ENCODE peak calls at places on chromosomes 16 and 17, in five cellular contexts. I, J, K, M and R are unnamed samples.

GRCh38 chr16:9053006-9053601 is 38.3 kb upstream of the HAPSTR1 start:
- DNase-seq in M (no peak), I (peak), K (peak), J (peak), R (no peak)

GRCh38 chr16:89860747-89861304 is 12.6 kb upstream of the TCF25 start:
- DNase-seq in M (peak), K (peak), J (peak), I (peak), R (peak)

GRCh38 chr17:64196626-64197025 is 66.4 kb downstream of the TEX2 start:
- DNase-seq in K (no peak), M (no peak), J (no peak), I (no peak), R (no peak)

GRCh38 chr16:12526521-12526920 is 277.2 kb downstream of the CPPED1 start:
- DNase-seq in K (no peak), J (no peak), M (no peak), I (no peak), R (no peak)

GRCh38 chr16:66427871-66428681 is 981 bp downstream of the BEAN1 start:
- DNase-seq in J (peak), K (peak), M (no peak), I (no peak), R (no peak)

GRCh38 chr16:70490261-70490660 is 33.1 kb downstream of the COG4 start:
- DNase-seq in M (no peak), K (no peak), J (no peak), I (no peak), R (no peak)

GRCh38 chr17:73103661-73104335 is 11.3 kb upstream of the SLC39A11 start:
- DNase-seq in M (no peak), J (no peak), K (no peak), I (no peak), R (no peak)

GRCh38 chr16:21162661-21163151 is 4.2 kb downstream of the LDAF1 start:
- DNase-seq in K (no peak), J (no peak), I (peak), M (no peak), R (no peak)

GRCh38 chr16:47392114-47392513 is 68.7 kb downstream of the ITFG1 start:
- DNase-seq in I (no peak), K (no peak), J (no peak), M (no peak), R (no peak)

GRCh38 chr17:77837917-77838316 is 120.6 kb upstream of the TNRC6C start:
- DNase-seq in J (no peak), K (no peak), M (no peak), I (no peak), R (no peak)

GRCh38 chr16:11759163-11759834 is 16.6 kb upstream of the TXNDC11 start:
- DNase-seq in M (no peak), I (no peak), J (no peak), K (no peak), R (peak)

GRCh38 chr17:14304876-14305636 is 4.2 kb downstream of the HS3ST3B1 start:
- DNase-seq in I (no peak), K (no peak), J (no peak), M (no peak), R (no peak)

GRCh38 chr17:38465420-38466345 is 37.4 kb downstream of the ARHGAP23 start:
- DNase-seq in M (no peak), I (peak), J (no peak), K (no peak), R (no peak)

GRCh38 chr17:3635474-3636153 is 436 bp downstream of the SHPK start:
- DNase-seq in M (no peak), K (no peak), I (no peak), J (no peak), R (no peak)

GRCh38 chr17:78785663-78786057 is 3.6 kb upstream of the CYTH1 start:
- DNase-seq in J (no peak), I (peak), M (no peak), K (no peak), R (no peak)

GRCh38 chr16:10039220-10040096 is 142.8 kb downstream of the GRIN2A start:
- DNase-seq in J (peak), K (no peak), I (peak), M (no peak), R (peak)

GRCh38 chr17:41801374-41802062 is 10.2 kb downstream of the P3H4 start:
- DNase-seq in J (peak), M (peak), K (peak), I (peak), R (peak)

GRCh38 chr16:83015871-83016270 is 389.1 kb downstream of the CDH13 start:
- DNase-seq in M (no peak), I (no peak), K (no peak), J (no peak), R (no peak)

GRCh38 chr17:78596871-78597635 is 19.9 kb upstream of the DNAH17 start:
- DNase-seq in J (no peak), M (no peak), K (no peak), I (peak), R (no peak)

GRCh38 chr17:74417178-74418045 is 14.5 kb upstream of the GPRC5C start:
- DNase-seq in J (no peak), K (no peak), M (no peak), I (no peak), R (no peak)

GRCh38 chr17:81966343-81967243 is 5.6 kb upstream of the NOTUM start:
- DNase-seq in I (peak), M (no peak), J (peak), K (peak), R (no peak)

GRCh38 chr17:40518401-40519088 is 17.1 kb upstream of the TNS4 start:
- DNase-seq in J (no peak), I (peak), K (no peak), M (no peak), R (no peak)

GRCh38 chr17:48910370-48910769 is 2.2 kb downstream of the UBE2Z start:
- DNase-seq in J (no peak), M (no peak), K (no peak), I (no peak), R (no peak)

GRCh38 chr17:8025176-8025911 is 13.5 kb upstream of the ALOX15B start:
- DNase-seq in K (no peak), M (no peak), I (no peak), J (no peak), R (no peak)

GRCh38 chr17:17837966-17838962 is 1.5 kb upstream of the SREBF1 start:
- DNase-seq in I (peak), M (no peak), J (no peak), K (peak), R (peak)

GRCh38 chr16:8623634-8624033 is 2.1 kb downstream of the METTL22 start:
- DNase-seq in I (no peak), J (no peak), M (no peak), K (no peak), R (no peak)